ENCODE peak calls at places on chromosomes 12 and 14, in four cellular contexts. U is HepG2, L is WTC11, Z is K562. J is an unnamed sample.

GRCh38 chr12:53862831-53863230 is 75.8 kb upstream of the HOXC13 start:
- DNase-seq in U (no peak), L (no peak), Z (no peak), J (no peak)

GRCh38 chr14:62187265-62187664 is 425.0 kb downstream of the SNAPC1 start:
- DNase-seq in U (no peak), L (peak; percentile 16), Z (no peak), J (no peak)

GRCh38 chr14:41960316-41960715 is 353.6 kb downstream of the LRFN5 start:
- DNase-seq in U (no peak), L (no peak), Z (no peak), J (no peak)

GRCh38 chr12:67410667-67411067 is 141.5 kb downstream of the CAND1 start:
- DNase-seq in U (no peak), L (no peak), Z (no peak), J (no peak)

GRCh38 chr12:13033266-13033875 is 10.8 kb upstream of the FAM234B start:
- DNase-seq in U (no peak), L (no peak), Z (no peak), J (no peak)

GRCh38 chr12:7075931-7076330 is 15.4 kb downstream of the C1S start:
- DNase-seq in U (no peak), L (no peak), Z (no peak), J (no peak)

GRCh38 chr14:60090864-60091519 is 731 bp upstream of the PCNX4 start:
- DNase-seq in U (no peak), L (no peak), Z (peak; percentile 56), J (peak; percentile 53)

GRCh38 chr12:85825751-85826150 is 10.5 kb downstream of the RASSF9 start:
- DNase-seq in U (no peak), L (no peak), Z (no peak), J (no peak)

GRCh38 chr12:112198120-112198733 is 72.9 kb downstream of the TRAFD1 start:
- DNase-seq in U (peak; percentile 64), L (peak; percentile 87), Z (peak; percentile 42), J (peak; percentile 78)

GRCh38 chr14:106222736-106223135 is 696.4 kb downstream of the TMEM121 start:
- DNase-seq in U (no peak), L (no peak), Z (no peak), J (no peak)

GRCh38 chr12:26948309-26948708 is 10.0 kb downstream of the FGFR1OP2 start:
- DNase-seq in U (no peak), L (no peak), Z (no peak), J (no peak)

GRCh38 chr12:25723921-25724491 is 170.9 kb upstream of the LMNTD1 start:
- DNase-seq in U (no peak), L (no peak), Z (no peak), J (no peak)

GRCh38 chr14:60064491-60065072 is 27.1 kb upstream of the PCNX4 start:
- DNase-seq in U (peak; percentile 9), L (no peak), Z (no peak), J (peak; percentile 10)

GRCh38 chr12:67096533-67097318 is 172.4 kb upstream of the CAND1 start:
- DNase-seq in U (no peak), L (no peak), Z (no peak), J (no peak)

GRCh38 chr12:72471806-72472205 is 199.6 kb downstream of the TRHDE start:
- DNase-seq in U (no peak), L (no peak), Z (no peak), J (peak; percentile 19)
- TF ChIP-seq SP1 in U (no peak), L (no peak), Z (no peak), J (no peak)

GRCh38 chr12:59067068-59067467 is 146.8 kb upstream of the LRIG3 start:
- DNase-seq in U (no peak), L (no peak), Z (no peak), J (no peak)
- TF ChIP-seq ELF4 in U (no peak), L (no peak), Z (no peak), J (no peak)

GRCh38 chr12:130500835-130501330 is 163.2 kb downstream of the PIWIL1 start:
- DNase-seq in U (no peak), L (no peak), Z (no peak), J (no peak)
- TF ChIP-seq SP1 in U (no peak), L (no peak), Z (no peak), J (no peak)

DNA sequence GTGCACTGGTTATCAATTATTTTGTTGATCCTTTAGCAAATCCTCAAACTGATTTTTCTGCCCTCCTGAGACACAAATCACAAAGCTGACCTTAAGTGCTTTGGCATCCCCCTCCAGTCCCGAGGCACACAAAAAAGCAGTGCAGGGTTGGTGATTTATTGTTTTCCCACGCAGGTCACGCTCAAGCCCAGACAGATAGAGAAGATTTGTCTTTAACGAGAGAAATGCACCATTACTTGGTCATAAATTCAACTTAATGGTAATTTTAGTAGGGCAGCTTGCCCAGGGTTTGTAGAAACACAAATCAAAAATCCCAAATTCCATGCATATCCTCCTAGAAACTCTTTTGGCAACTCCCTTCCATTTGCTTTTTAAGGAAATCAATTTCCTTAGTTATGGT is 132.6 kb downstream of the IGF1 start:
- DNase-seq in U (no peak), L (no peak), Z (no peak), J (no peak)
- TF ChIP-seq ELF4 in U (no peak), L (no peak), Z (no peak), J (no peak)

GRCh38 chr12:80413462-80413861 is 30.6 kb upstream of the PTPRQ start:
- DNase-seq in U (no peak), L (no peak), Z (no peak), J (no peak)
- TF ChIP-seq SP1 in U (no peak), L (no peak), Z (no peak), J (no peak)

GRCh38 chr12:4775936-4776335 is 55.7 kb downstream of the GALNT8 start:
- DNase-seq in U (no peak), L (no peak), Z (no peak), J (no peak)
- TF ChIP-seq ELF4 in U (no peak), L (no peak), Z (no peak), J (no peak)

GRCh38 chr12:117165342-117165741 is 24.9 kb downstream of the FBXO21 start:
- DNase-seq in U (no peak), L (no peak), Z (no peak), J (no peak)
- TF ChIP-seq SP1 in U (no peak), L (no peak), Z (no peak), J (no peak)

DNA sequence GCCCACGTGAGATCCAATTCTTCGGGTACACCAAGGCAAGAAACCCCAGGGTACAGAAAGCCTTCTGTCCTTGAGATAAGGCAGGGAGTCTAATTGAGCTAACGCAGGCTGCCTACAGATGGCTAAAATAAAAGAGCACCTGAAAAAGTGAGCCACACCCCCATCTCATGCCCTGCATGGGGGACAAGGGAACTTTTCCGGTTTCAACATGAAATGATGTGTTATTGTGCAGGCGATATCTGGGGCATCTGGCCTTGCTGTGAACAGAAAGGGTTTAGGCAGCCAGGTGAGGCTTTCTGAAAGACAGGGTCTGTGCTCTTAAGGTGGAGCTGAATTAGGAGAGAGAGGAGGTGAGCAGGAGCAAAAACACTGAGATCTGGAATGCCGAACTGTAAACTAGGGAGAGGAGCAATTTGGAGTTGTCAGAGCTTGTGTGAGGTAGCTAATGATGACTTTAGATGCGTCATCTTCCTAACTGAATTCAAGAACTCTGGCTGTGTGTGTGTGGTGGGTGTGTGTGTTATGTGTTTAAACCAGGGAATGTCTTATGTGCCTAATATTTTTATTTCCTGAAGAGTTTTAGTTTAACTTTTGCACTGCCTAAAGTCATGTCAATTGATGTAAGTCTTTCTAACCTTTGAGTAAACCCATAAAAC is 20.1 kb upstream of the LDHB start:
- DNase-seq in U (no peak), L (no peak), Z (no peak), J (no peak)
- TF ChIP-seq ELF4 in U (no peak), L (no peak), Z (no peak), J (no peak)

GRCh38 chr14:94561656-94562010 is 391 bp downstream of the SERPINA4 start:
- DNase-seq in U (no peak), L (no peak), Z (no peak), J (no peak)
- TF ChIP-seq SP1 in U (no peak), L (no peak), Z (no peak), J (no peak)